ENCODE peak calls at places on chromosomes 7 and 10, in ten cellular contexts. K, T, U, Z, E, X, P, I, C and N are unnamed samples.

GRCh38 chr10:102704915-102705314 is 9.3 kb downstream of the ARL3 start:
- DNase-seq in T (no peak), C (no peak), K (no peak), P (no peak), I (no peak), E (no peak), Z (no peak), U (no peak), X (no peak), N (no peak)

GRCh38 chr7:84686373-84686772 is 491.8 kb upstream of the SEMA3A start:
- DNase-seq in X (no peak), U (no peak), C (peak; percentile 50), Z (no peak), T (no peak), I (no peak), K (no peak), P (no peak), E (no peak), N (no peak)

GRCh38 chr10:15236340-15236739 is 67.8 kb upstream of the NMT2 start:
- DNase-seq in U (no peak), T (no peak), P (no peak), K (no peak), Z (no peak), X (no peak), E (no peak), C (peak; percentile 33), I (no peak), N (no peak)

GRCh38 chr7:1357601-1358271 is 101.5 kb downstream of the MICALL2 start:
- DNase-seq in Z (no peak), T (no peak), X (no peak), I (no peak), E (no peak), K (no peak), C (no peak), U (no peak), P (no peak), N (no peak)

GRCh38 chr7:68730871-68731403 is 867.3 kb upstream of the AUTS2 start:
- DNase-seq in I (no peak), Z (no peak), U (no peak), P (no peak), C (no peak), E (no peak), K (no peak), X (no peak), T (peak; percentile 94), N (no peak)

GRCh38 chr10:29150010-29150409 is 138.9 kb upstream of the LYZL1 start:
- DNase-seq in T (no peak), E (no peak), C (no peak), I (no peak), Z (no peak), K (peak; percentile 65), P (no peak), U (no peak), X (no peak), N (no peak)

GRCh38 chr7:23539494-23539907 is 7.7 kb upstream of the TRA2A start:
- DNase-seq in K (no peak), C (no peak), Z (no peak), T (no peak), U (no peak), I (no peak), X (no peak), E (no peak), P (peak; percentile 42), N (no peak)

GRCh38 chr7:148732862-148733261 is 34.2 kb downstream of the CUL1 start:
- DNase-seq in P (no peak), K (no peak), U (no peak), X (no peak), T (no peak), Z (no peak), E (no peak), C (no peak), I (no peak), N (no peak)

GRCh38 chr10:14349081-14349480 is 18.4 kb upstream of the FRMD4A start:
- DNase-seq in Z (no peak), X (no peak), I (peak; percentile 43), C (no peak), P (no peak), E (no peak), U (no peak), T (no peak), K (no peak), N (no peak)

GRCh38 chr10:27744478-27745379 is 890 bp downstream of the MKX start:
- DNase-seq in K (peak; percentile 25), Z (peak; percentile 34), C (peak; percentile 27), I (peak; percentile 12), U (no peak), T (no peak), P (peak; percentile 35), E (peak; percentile 48), X (peak; percentile 29), N (no peak)

GRCh38 chr7:38318803-38319416 is 45.5 kb upstream of the TARP start:
- DNase-seq in Z (peak; percentile 86), K (no peak), C (peak; percentile 76), I (peak; percentile 42), U (peak; percentile 33), X (peak; percentile 73), E (peak; percentile 67), T (peak; percentile 21), P (no peak), N (peak; percentile 55)

GRCh38 chr10:102384606-102385429 is 10.7 kb upstream of the NFKB2 start:
- DNase-seq in C (peak; percentile 54), Z (no peak), X (no peak), P (no peak), T (no peak), I (no peak), E (no peak), K (no peak), U (no peak), N (no peak)

GRCh38 chr7:30845426-30846135 is 66.1 kb upstream of the AQP1 start:
- DNase-seq in Z (peak; percentile 77), E (peak; percentile 28), I (peak; percentile 50), X (peak; percentile 48), C (peak; percentile 33), U (no peak), T (no peak), K (peak; percentile 53), P (no peak), N (no peak)

GRCh38 chr7:48875300-48875916 is 48.9 kb upstream of the CDC14C start:
- DNase-seq in K (peak; percentile 47), T (peak; percentile 76), C (peak; percentile 71), U (no peak), E (no peak), Z (peak; percentile 8), P (no peak), I (peak; percentile 7), X (peak; percentile 72), N (peak; percentile 1)

GRCh38 chr7:105210721-105211205 is 178.0 kb downstream of the SRPK2 start:
- DNase-seq in E (no peak), T (no peak), U (peak; percentile 14), X (no peak), C (no peak), Z (no peak), I (peak; percentile 16), P (no peak), K (peak; percentile 57), N (no peak)

GRCh38 chr7:122310119-122311021 is 5.8 kb upstream of the FEZF1 start:
- DNase-seq in I (no peak), P (no peak), C (no peak), T (no peak), Z (no peak), E (no peak), X (no peak), U (no peak), K (no peak), N (no peak)